ENCODE peak calls at places on chromosomes 6 and 20, in eight cellular contexts. One of them, this sample, is unnamed.

GRCh38 chr6:146768722-146769121 is 169.9 kb downstream of the ADGB start:
- DNase-seq in tibial nerve: no peak
- DNase-seq in AG10803: no peak
- DNase-seq in lung: no peak
- DNase-seq in AG04450: no peak
- DNase-seq in CD8-positive, alpha-beta T cell: no peak
- DNase-seq in fibroblast of lung: no peak
- DNase-seq in ovary: no peak
- DNase-seq in this sample: no peak

GRCh38 chr6:137958809-137959565 is 91.9 kb downstream of the TNFAIP3 start:
- DNase-seq in tibial nerve: no peak
- DNase-seq in AG10803: no peak
- DNase-seq in lung: no peak
- DNase-seq in AG04450: no peak
- DNase-seq in CD8-positive, alpha-beta T cell: no peak
- DNase-seq in fibroblast of lung: no peak
- DNase-seq in ovary: no peak
- DNase-seq in this sample: peak

GRCh38 chr20:40293740-40294139 is 395.3 kb downstream of the MAFB start:
- DNase-seq in tibial nerve: no peak
- DNase-seq in AG10803: peak
- DNase-seq in lung: no peak
- DNase-seq in AG04450: no peak
- DNase-seq in CD8-positive, alpha-beta T cell: no peak
- DNase-seq in fibroblast of lung: peak
- DNase-seq in ovary: no peak
- DNase-seq in this sample: no peak

GRCh38 chr20:64082126-64082638 is 2.0 kb downstream of the LKAAEAR1 start:
- DNase-seq in tibial nerve: no peak
- DNase-seq in AG10803: no peak
- DNase-seq in lung: no peak
- DNase-seq in AG04450: no peak
- DNase-seq in CD8-positive, alpha-beta T cell: no peak
- DNase-seq in fibroblast of lung: no peak
- DNase-seq in ovary: no peak
- DNase-seq in this sample: no peak

GRCh38 chr20:52410182-52410647 is 218.6 kb upstream of the ZFP64 start:
- DNase-seq in tibial nerve: no peak
- DNase-seq in AG10803: peak
- DNase-seq in lung: no peak
- DNase-seq in AG04450: no peak
- DNase-seq in CD8-positive, alpha-beta T cell: peak
- DNase-seq in fibroblast of lung: peak
- DNase-seq in ovary: no peak
- DNase-seq in this sample: peak

GRCh38 chr6:27777614-27778355 is 134.4 kb downstream of the OR2B2 start:
- DNase-seq in tibial nerve: no peak
- DNase-seq in AG10803: no peak
- DNase-seq in lung: no peak
- DNase-seq in AG04450: no peak
- DNase-seq in CD8-positive, alpha-beta T cell: no peak
- DNase-seq in fibroblast of lung: no peak
- DNase-seq in ovary: no peak
- DNase-seq in this sample: no peak

GRCh38 chr20:34921436-34921835 is 34.2 kb downstream of the GSS start:
- DNase-seq in tibial nerve: no peak
- DNase-seq in AG10803: peak
- DNase-seq in lung: no peak
- DNase-seq in AG04450: no peak
- DNase-seq in CD8-positive, alpha-beta T cell: no peak
- DNase-seq in fibroblast of lung: no peak
- DNase-seq in ovary: no peak
- DNase-seq in this sample: no peak

GRCh38 chr20:63952769-63953168 is 3.4 kb downstream of the UCKL1 start:
- DNase-seq in tibial nerve: no peak
- DNase-seq in AG10803: no peak
- DNase-seq in lung: no peak
- DNase-seq in AG04450: no peak
- DNase-seq in CD8-positive, alpha-beta T cell: no peak
- DNase-seq in fibroblast of lung: no peak
- DNase-seq in ovary: no peak
- DNase-seq in this sample: no peak

GRCh38 chr20:46221271-46221670 is 87.0 kb downstream of the CDH22 start:
- DNase-seq in tibial nerve: no peak
- DNase-seq in AG10803: no peak
- DNase-seq in lung: no peak
- DNase-seq in AG04450: no peak
- DNase-seq in CD8-positive, alpha-beta T cell: no peak
- DNase-seq in fibroblast of lung: no peak
- DNase-seq in ovary: no peak
- DNase-seq in this sample: no peak

GRCh38 chr6:6317825-6318733 is 2.4 kb downstream of the F13A1 start:
- DNase-seq in tibial nerve: no peak
- DNase-seq in AG10803: no peak
- DNase-seq in lung: no peak
- DNase-seq in AG04450: no peak
- DNase-seq in CD8-positive, alpha-beta T cell: no peak
- DNase-seq in fibroblast of lung: no peak
- DNase-seq in ovary: no peak
- DNase-seq in this sample: no peak

DNA sequence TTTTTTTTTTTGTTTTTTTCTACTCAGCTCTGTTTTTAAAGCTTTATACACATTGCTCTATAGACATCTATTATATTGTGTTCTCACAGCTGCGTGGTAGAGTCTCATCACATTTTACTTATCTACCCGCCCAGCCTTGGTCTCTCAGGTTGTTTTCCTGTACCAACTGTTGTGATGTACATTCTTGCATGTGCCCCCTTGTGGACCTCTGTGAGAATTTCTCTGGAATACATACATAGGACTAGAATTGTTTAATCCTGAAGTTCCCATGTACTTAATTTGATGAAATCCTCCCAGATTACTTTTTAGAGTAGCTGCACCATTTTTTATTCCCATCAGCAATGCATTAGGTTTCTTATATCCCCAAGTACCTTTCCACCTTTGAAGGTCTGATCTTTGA is 40.4 kb upstream of the TINAG start:
- DNase-seq in tibial nerve: no peak
- DNase-seq in AG10803: peak
- DNase-seq in lung: peak
- DNase-seq in AG04450: no peak
- DNase-seq in CD8-positive, alpha-beta T cell: no peak
- DNase-seq in fibroblast of lung: peak
- DNase-seq in ovary: no peak
- DNase-seq in this sample: no peak
- TF ChIP-seq CTCF in tibial nerve: no peak
- TF ChIP-seq CTCF in AG10803: peak
- TF ChIP-seq CTCF in lung: no peak
- TF ChIP-seq CTCF in AG04450: peak
- TF ChIP-seq CTCF in CD8-positive, alpha-beta T cell: no peak
- TF ChIP-seq CTCF in fibroblast of lung: peak
- TF ChIP-seq CTCF in ovary: no peak
- TF ChIP-seq CTCF in this sample: peak

GRCh38 chr6:99821164-99821563 is 172.9 kb downstream of the MCHR2 start:
- DNase-seq in tibial nerve: no peak
- DNase-seq in AG10803: no peak
- DNase-seq in lung: no peak
- DNase-seq in AG04450: no peak
- DNase-seq in CD8-positive, alpha-beta T cell: no peak
- DNase-seq in fibroblast of lung: no peak
- DNase-seq in ovary: no peak
- DNase-seq in this sample: no peak

GRCh38 chr6:99818161-99818560 is 175.9 kb downstream of the MCHR2 start:
- DNase-seq in tibial nerve: no peak
- DNase-seq in AG10803: no peak
- DNase-seq in lung: no peak
- DNase-seq in AG04450: no peak
- DNase-seq in CD8-positive, alpha-beta T cell: no peak
- DNase-seq in fibroblast of lung: no peak
- DNase-seq in ovary: no peak
- DNase-seq in this sample: no peak

GRCh38 chr6:99819853-99820252 is 174.2 kb downstream of the MCHR2 start:
- DNase-seq in tibial nerve: no peak
- DNase-seq in AG10803: no peak
- DNase-seq in lung: no peak
- DNase-seq in AG04450: no peak
- DNase-seq in CD8-positive, alpha-beta T cell: no peak
- DNase-seq in fibroblast of lung: no peak
- DNase-seq in ovary: no peak
- DNase-seq in this sample: no peak

GRCh38 chr6:99822741-99823512 is 171.1 kb downstream of the MCHR2 start:
- DNase-seq in tibial nerve: no peak
- DNase-seq in AG10803: peak
- DNase-seq in lung: no peak
- DNase-seq in AG04450: peak
- DNase-seq in CD8-positive, alpha-beta T cell: no peak
- DNase-seq in fibroblast of lung: peak
- DNase-seq in ovary: no peak
- DNase-seq in this sample: peak
- H3K4me3 ChIP-seq in tibial nerve: no peak
- H3K4me3 ChIP-seq in AG10803: no peak
- H3K4me3 ChIP-seq in lung: no peak
- H3K4me3 ChIP-seq in AG04450: no peak
- H3K4me3 ChIP-seq in CD8-positive, alpha-beta T cell: no peak
- H3K4me3 ChIP-seq in fibroblast of lung: peak
- H3K4me3 ChIP-seq in ovary: no peak
- H3K4me3 ChIP-seq in this sample: no peak

GRCh38 chr6:98014791-98015201 is 731.8 kb upstream of the MMS22L start:
- DNase-seq in tibial nerve: no peak
- DNase-seq in AG10803: no peak
- DNase-seq in lung: no peak
- DNase-seq in AG04450: no peak
- DNase-seq in CD8-positive, alpha-beta T cell: no peak
- DNase-seq in fibroblast of lung: no peak
- DNase-seq in ovary: no peak
- DNase-seq in this sample: no peak

GRCh38 chr6:98016565-98016964 is 733.5 kb upstream of the MMS22L start:
- DNase-seq in tibial nerve: no peak
- DNase-seq in AG10803: no peak
- DNase-seq in lung: no peak
- DNase-seq in AG04450: no peak
- DNase-seq in CD8-positive, alpha-beta T cell: no peak
- DNase-seq in fibroblast of lung: no peak
- DNase-seq in ovary: no peak
- DNase-seq in this sample: no peak

GRCh38 chr6:98024359-98024758 is 741.3 kb upstream of the MMS22L start:
- DNase-seq in tibial nerve: no peak
- DNase-seq in AG10803: no peak
- DNase-seq in lung: no peak
- DNase-seq in AG04450: no peak
- DNase-seq in CD8-positive, alpha-beta T cell: no peak
- DNase-seq in fibroblast of lung: no peak
- DNase-seq in ovary: no peak
- DNase-seq in this sample: no peak

GRCh38 chr6:98020222-98020621 is 737.2 kb upstream of the MMS22L start:
- DNase-seq in tibial nerve: no peak
- DNase-seq in AG10803: no peak
- DNase-seq in lung: no peak
- DNase-seq in AG04450: no peak
- DNase-seq in CD8-positive, alpha-beta T cell: no peak
- DNase-seq in fibroblast of lung: no peak
- DNase-seq in ovary: no peak
- DNase-seq in this sample: no peak
- TF ChIP-seq CTCF in tibial nerve: no peak
- TF ChIP-seq CTCF in AG10803: no peak
- TF ChIP-seq CTCF in lung: no peak
- TF ChIP-seq CTCF in AG04450: no peak
- TF ChIP-seq CTCF in CD8-positive, alpha-beta T cell: no peak
- TF ChIP-seq CTCF in fibroblast of lung: no peak
- TF ChIP-seq CTCF in ovary: no peak
- TF ChIP-seq CTCF in this sample: no peak

DNA sequence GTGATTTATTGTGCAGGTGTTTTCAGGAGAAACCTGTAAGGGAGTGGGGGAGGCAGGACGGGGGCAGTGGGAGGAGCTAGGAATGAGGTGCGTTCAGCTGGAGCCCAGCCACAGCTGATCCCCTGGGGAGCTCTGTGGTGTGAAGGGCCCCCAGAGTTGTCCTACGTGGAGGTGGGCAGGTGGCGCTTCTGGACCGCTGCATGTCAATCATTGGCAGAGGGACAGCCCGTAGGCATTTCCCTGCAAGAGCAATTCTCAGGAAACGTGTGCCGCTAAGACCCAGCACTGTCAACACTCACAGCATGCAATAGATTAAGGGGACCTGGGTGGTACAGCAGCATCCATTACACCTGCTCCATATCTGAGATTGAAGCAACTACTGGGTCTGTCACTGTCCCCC is 88.0 kb downstream of the PRND start:
- DNase-seq in tibial nerve: no peak
- DNase-seq in AG10803: no peak
- DNase-seq in lung: no peak
- DNase-seq in AG04450: no peak
- DNase-seq in CD8-positive, alpha-beta T cell: no peak
- DNase-seq in fibroblast of lung: no peak
- DNase-seq in ovary: no peak
- DNase-seq in this sample: no peak
- H3K4me3 ChIP-seq in tibial nerve: no peak
- H3K4me3 ChIP-seq in AG10803: no peak
- H3K4me3 ChIP-seq in lung: no peak
- H3K4me3 ChIP-seq in AG04450: no peak
- H3K4me3 ChIP-seq in CD8-positive, alpha-beta T cell: no peak
- H3K4me3 ChIP-seq in fibroblast of lung: no peak
- H3K4me3 ChIP-seq in ovary: no peak
- H3K4me3 ChIP-seq in this sample: no peak

DNA sequence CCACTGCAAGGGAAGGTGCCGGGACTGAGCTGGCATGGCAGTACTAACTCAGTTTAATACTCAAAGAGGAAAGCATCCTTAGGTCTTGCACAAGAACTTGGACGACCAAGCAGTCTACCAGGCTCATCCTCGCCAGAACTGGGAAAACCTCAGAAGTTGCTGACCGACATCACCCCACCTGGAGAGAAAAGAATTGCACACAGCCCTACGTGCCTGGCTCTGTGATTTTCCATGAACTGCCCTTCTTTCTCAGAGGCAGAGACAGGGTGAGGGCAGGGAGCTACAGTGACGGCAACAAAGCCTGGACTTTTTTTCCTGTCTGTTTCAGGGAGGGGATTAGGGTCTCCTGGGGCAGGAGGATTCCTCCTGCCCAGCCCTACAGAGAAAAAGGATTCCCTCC is 8.0 kb downstream of the JAG1 start:
- DNase-seq in tibial nerve: no peak
- DNase-seq in AG10803: peak
- DNase-seq in lung: no peak
- DNase-seq in AG04450: no peak
- DNase-seq in CD8-positive, alpha-beta T cell: no peak
- DNase-seq in fibroblast of lung: no peak
- DNase-seq in ovary: no peak
- DNase-seq in this sample: no peak
- TF ChIP-seq CTCF in tibial nerve: no peak
- TF ChIP-seq CTCF in AG10803: no peak
- TF ChIP-seq CTCF in lung: no peak
- TF ChIP-seq CTCF in AG04450: no peak
- TF ChIP-seq CTCF in CD8-positive, alpha-beta T cell: no peak
- TF ChIP-seq CTCF in fibroblast of lung: no peak
- TF ChIP-seq CTCF in ovary: no peak
- TF ChIP-seq CTCF in this sample: no peak

GRCh38 chr6:157989541-157990289 is 8.1 kb downstream of the SYNJ2 start:
- DNase-seq in tibial nerve: no peak
- DNase-seq in AG10803: no peak
- DNase-seq in lung: no peak
- DNase-seq in AG04450: no peak
- DNase-seq in CD8-positive, alpha-beta T cell: no peak
- DNase-seq in fibroblast of lung: peak
- DNase-seq in ovary: peak
- DNase-seq in this sample: no peak
- H3K4me3 ChIP-seq in tibial nerve: no peak
- H3K4me3 ChIP-seq in AG10803: no peak
- H3K4me3 ChIP-seq in lung: no peak
- H3K4me3 ChIP-seq in AG04450: peak
- H3K4me3 ChIP-seq in CD8-positive, alpha-beta T cell: peak
- H3K4me3 ChIP-seq in fibroblast of lung: no peak
- H3K4me3 ChIP-seq in ovary: no peak
- H3K4me3 ChIP-seq in this sample: no peak